ENCODE peak calls at places on chromosomes 5 and 9, in six cellular contexts. One of them, this sample, is unnamed.

GRCh38 chr5:12330381-12330780 is 426.1 kb upstream of the CTNND2 start:
- DNase-seq in HCT116: no peak
- DNase-seq in ascending aorta: no peak
- DNase-seq in endodermal cell: peak
- DNase-seq in heart left ventricle: no peak
- DNase-seq in tibial artery: no peak
- DNase-seq in this sample: no peak

GRCh38 chr5:177412603-177413233 is 3.4 kb upstream of the F12 start:
- DNase-seq in HCT116: no peak
- DNase-seq in endodermal cell: no peak
- DNase-seq in tibial artery: no peak
- DNase-seq in ascending aorta: no peak
- DNase-seq in heart left ventricle: no peak
- DNase-seq in this sample: no peak

GRCh38 chr5:54611290-54611951 is 93.9 kb downstream of the SNX18 start:
- DNase-seq in endodermal cell: no peak
- DNase-seq in heart left ventricle: no peak
- DNase-seq in tibial artery: no peak
- DNase-seq in ascending aorta: no peak
- DNase-seq in HCT116: no peak
- DNase-seq in this sample: no peak

GRCh38 chr5:115947260-115947659 is 15.0 kb upstream of the LVRN start:
- DNase-seq in tibial artery: no peak
- DNase-seq in ascending aorta: no peak
- DNase-seq in endodermal cell: no peak
- DNase-seq in heart left ventricle: no peak
- DNase-seq in HCT116: no peak
- DNase-seq in this sample: no peak

GRCh38 chr5:115389799-115390382 is 93.4 kb upstream of the CCDC112 start:
- DNase-seq in HCT116: no peak
- DNase-seq in tibial artery: no peak
- DNase-seq in ascending aorta: no peak
- DNase-seq in heart left ventricle: no peak
- DNase-seq in endodermal cell: peak
- DNase-seq in this sample: no peak

GRCh38 chr9:129026442-129027223 is 1.5 kb downstream of the SH3GLB2 start:
- DNase-seq in ascending aorta: no peak
- DNase-seq in HCT116: no peak
- DNase-seq in tibial artery: no peak
- DNase-seq in heart left ventricle: no peak
- DNase-seq in endodermal cell: peak
- DNase-seq in this sample: no peak

GRCh38 chr9:86287013-86287412 is 4.7 kb upstream of the ISCA1 start:
- DNase-seq in endodermal cell: peak
- DNase-seq in heart left ventricle: no peak
- DNase-seq in HCT116: no peak
- DNase-seq in tibial artery: no peak
- DNase-seq in ascending aorta: no peak
- DNase-seq in this sample: no peak

GRCh38 chr9:76365028-76365427 is 29.2 kb downstream of the RFK start:
- DNase-seq in tibial artery: no peak
- DNase-seq in endodermal cell: no peak
- DNase-seq in ascending aorta: no peak
- DNase-seq in heart left ventricle: no peak
- DNase-seq in HCT116: no peak
- DNase-seq in this sample: no peak

GRCh38 chr9:106880081-106880480 is 17.1 kb downstream of the ZNF462 start:
- DNase-seq in ascending aorta: no peak
- DNase-seq in HCT116: no peak
- DNase-seq in heart left ventricle: no peak
- DNase-seq in tibial artery: no peak
- DNase-seq in endodermal cell: no peak
- DNase-seq in this sample: no peak

GRCh38 chr5:179699640-179700298 is 1.0 kb downstream of the CANX start:
- DNase-seq in HCT116: no peak
- DNase-seq in ascending aorta: no peak
- DNase-seq in tibial artery: no peak
- DNase-seq in endodermal cell: no peak
- DNase-seq in heart left ventricle: no peak
- DNase-seq in this sample: peak

GRCh38 chr5:163696270-163696887 is 191.0 kb downstream of the MAT2B start:
- DNase-seq in heart left ventricle: no peak
- DNase-seq in endodermal cell: peak
- DNase-seq in tibial artery: no peak
- DNase-seq in HCT116: peak
- DNase-seq in ascending aorta: no peak
- DNase-seq in this sample: peak

GRCh38 chr5:9519537-9519936 is 26.3 kb downstream of the SEMA5A start:
- DNase-seq in endodermal cell: no peak
- DNase-seq in HCT116: no peak
- DNase-seq in ascending aorta: peak
- DNase-seq in heart left ventricle: no peak
- DNase-seq in tibial artery: peak
- DNase-seq in this sample: no peak

GRCh38 chr5:120817044-120817985 is 353.2 kb downstream of the PRR16 start:
- DNase-seq in ascending aorta: no peak
- DNase-seq in tibial artery: no peak
- DNase-seq in heart left ventricle: no peak
- DNase-seq in HCT116: no peak
- DNase-seq in endodermal cell: peak
- DNase-seq in this sample: no peak

GRCh38 chr5:163379298-163380155 is 57.9 kb upstream of the CCNG1 start:
- DNase-seq in HCT116: peak
- DNase-seq in endodermal cell: no peak
- DNase-seq in tibial artery: no peak
- DNase-seq in heart left ventricle: no peak
- DNase-seq in ascending aorta: no peak
- DNase-seq in this sample: no peak

GRCh38 chr5:124706041-124706440 is 40.4 kb downstream of the ZNF608 start:
- DNase-seq in tibial artery: no peak
- DNase-seq in endodermal cell: no peak
- DNase-seq in ascending aorta: no peak
- DNase-seq in HCT116: no peak
- DNase-seq in heart left ventricle: no peak
- DNase-seq in this sample: no peak

GRCh38 chr5:179125789-179126505 is 65.8 kb downstream of the ZNF354C start:
- DNase-seq in endodermal cell: peak
- DNase-seq in ascending aorta: peak
- DNase-seq in tibial artery: no peak
- DNase-seq in heart left ventricle: no peak
- DNase-seq in HCT116: no peak
- DNase-seq in this sample: no peak

GRCh38 chr9:34457266-34458012 is 931 bp downstream of the FAM219A start:
- DNase-seq in HCT116: no peak
- DNase-seq in heart left ventricle: peak
- DNase-seq in ascending aorta: peak
- DNase-seq in tibial artery: peak
- DNase-seq in endodermal cell: peak
- DNase-seq in this sample: peak

GRCh38 chr9:124457079-124457886 is 7.0 kb downstream of the ADGRD2 start:
- DNase-seq in heart left ventricle: no peak
- DNase-seq in tibial artery: no peak
- DNase-seq in HCT116: no peak
- DNase-seq in endodermal cell: no peak
- DNase-seq in ascending aorta: no peak
- DNase-seq in this sample: no peak

GRCh38 chr5:116084231-116084630 is 594 bp upstream of the COMMD10 start:
- DNase-seq in HCT116: no peak
- DNase-seq in endodermal cell: no peak
- DNase-seq in ascending aorta: no peak
- DNase-seq in heart left ventricle: no peak
- DNase-seq in tibial artery: no peak
- DNase-seq in this sample: no peak

GRCh38 chr5:153831976-153832375 is 206.7 kb downstream of the FAM114A2 start:
- DNase-seq in HCT116: peak
- DNase-seq in ascending aorta: no peak
- DNase-seq in heart left ventricle: no peak
- DNase-seq in endodermal cell: no peak
- DNase-seq in tibial artery: no peak
- DNase-seq in this sample: no peak

GRCh38 chr9:111974092-111974681 is 77.6 kb downstream of the UGCG start:
- DNase-seq in ascending aorta: peak
- DNase-seq in HCT116: no peak
- DNase-seq in heart left ventricle: no peak
- DNase-seq in endodermal cell: no peak
- DNase-seq in tibial artery: no peak
- DNase-seq in this sample: no peak

GRCh38 chr5:103929310-103930003 is 366.9 kb upstream of the NUDT12 start:
- DNase-seq in ascending aorta: no peak
- DNase-seq in endodermal cell: no peak
- DNase-seq in HCT116: no peak
- DNase-seq in heart left ventricle: no peak
- DNase-seq in tibial artery: no peak
- DNase-seq in this sample: no peak

GRCh38 chr5:178110511-178110910 is 2.8 kb upstream of the N4BP3 start:
- DNase-seq in ascending aorta: no peak
- DNase-seq in HCT116: no peak
- DNase-seq in endodermal cell: no peak
- DNase-seq in tibial artery: no peak
- DNase-seq in heart left ventricle: no peak
- DNase-seq in this sample: no peak

GRCh38 chr5:174195517-174195916 is 150.0 kb downstream of the NSG2 start:
- DNase-seq in heart left ventricle: no peak
- DNase-seq in HCT116: no peak
- DNase-seq in tibial artery: no peak
- DNase-seq in endodermal cell: peak
- DNase-seq in ascending aorta: no peak
- DNase-seq in this sample: no peak

GRCh38 chr9:125985998-125986655 is 239.0 kb downstream of the PBX3 start:
- DNase-seq in tibial artery: no peak
- DNase-seq in HCT116: no peak
- DNase-seq in heart left ventricle: peak
- DNase-seq in ascending aorta: peak
- DNase-seq in endodermal cell: peak
- DNase-seq in this sample: no peak

GRCh38 chr5:152514827-152515397 is 109.8 kb upstream of the NMUR2 start:
- DNase-seq in endodermal cell: no peak
- DNase-seq in tibial artery: no peak
- DNase-seq in ascending aorta: no peak
- DNase-seq in heart left ventricle: no peak
- DNase-seq in HCT116: peak
- DNase-seq in this sample: no peak

GRCh38 chr9:93480728-93481324 is 27.4 kb upstream of the FAM120AOS start:
- DNase-seq in heart left ventricle: no peak
- DNase-seq in endodermal cell: peak
- DNase-seq in tibial artery: no peak
- DNase-seq in ascending aorta: no peak
- DNase-seq in HCT116: no peak
- DNase-seq in this sample: no peak

GRCh38 chr5:170633235-170634041 is 129.6 kb downstream of the KCNIP1 start:
- DNase-seq in tibial artery: peak
- DNase-seq in ascending aorta: peak
- DNase-seq in HCT116: peak
- DNase-seq in endodermal cell: peak
- DNase-seq in heart left ventricle: no peak
- DNase-seq in this sample: no peak

DNA sequence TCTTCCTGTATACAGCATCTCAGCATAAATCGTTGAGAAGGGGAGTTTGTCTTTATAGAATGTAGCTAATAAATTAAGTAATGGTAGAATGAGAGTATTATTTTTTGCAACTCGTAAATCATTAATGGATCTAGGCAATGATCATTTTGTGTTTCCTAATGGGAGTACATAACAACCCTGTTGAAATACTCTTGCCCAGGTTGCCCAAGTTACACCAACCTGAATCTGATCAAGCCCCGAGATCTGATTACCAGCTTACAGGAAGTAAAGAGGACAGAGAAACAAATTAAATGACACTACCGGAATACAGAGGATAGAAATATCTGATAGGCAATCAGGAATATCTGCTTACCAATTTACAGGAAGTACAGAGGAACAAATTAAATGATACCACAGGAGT is 107.3 kb downstream of the AOPEP start:
- DNase-seq in endodermal cell: no peak
- DNase-seq in heart left ventricle: no peak
- DNase-seq in HCT116: no peak
- DNase-seq in tibial artery: no peak
- DNase-seq in ascending aorta: no peak
- DNase-seq in this sample: no peak
- H3K27ac ChIP-seq in endodermal cell: no peak
- H3K27ac ChIP-seq in heart left ventricle: no peak
- H3K27ac ChIP-seq in HCT116: no peak
- H3K27ac ChIP-seq in tibial artery: no peak
- H3K27ac ChIP-seq in ascending aorta: no peak
- H3K27ac ChIP-seq in this sample: no peak

GRCh38 chr5:75020016-75020656 is 32.2 kb downstream of the GCNT4 start:
- DNase-seq in HCT116: no peak
- DNase-seq in heart left ventricle: no peak
- DNase-seq in tibial artery: no peak
- DNase-seq in ascending aorta: no peak
- DNase-seq in endodermal cell: no peak
- DNase-seq in this sample: no peak
- TF ChIP-seq CTCF in HCT116: no peak
- TF ChIP-seq CTCF in heart left ventricle: no peak
- TF ChIP-seq CTCF in tibial artery: no peak
- TF ChIP-seq CTCF in ascending aorta: no peak
- TF ChIP-seq CTCF in endodermal cell: no peak
- TF ChIP-seq CTCF in this sample: no peak

DNA sequence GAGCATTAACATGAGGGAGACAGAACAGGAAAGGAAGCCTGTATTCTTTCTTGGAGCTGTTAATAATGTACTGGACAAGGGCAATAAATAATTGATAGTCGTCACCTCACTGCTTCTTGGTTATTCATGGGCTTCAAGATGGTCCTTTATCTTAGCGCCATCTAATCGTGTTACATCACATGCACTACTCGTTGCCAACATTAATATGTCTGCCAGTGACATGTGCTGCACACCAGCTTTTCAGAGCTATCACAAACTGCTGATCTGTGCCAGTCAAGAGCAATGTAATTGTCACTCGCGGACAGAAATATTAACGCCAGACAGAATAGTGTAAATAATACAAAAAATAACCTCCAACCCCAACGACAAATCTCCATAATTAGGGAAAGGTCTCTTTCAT is 267.0 kb downstream of the SPATA31D1 start:
- DNase-seq in tibial artery: no peak
- DNase-seq in ascending aorta: no peak
- DNase-seq in heart left ventricle: no peak
- DNase-seq in HCT116: no peak
- DNase-seq in endodermal cell: no peak
- DNase-seq in this sample: no peak
- H3K4me3 ChIP-seq in tibial artery: no peak
- H3K4me3 ChIP-seq in ascending aorta: no peak
- H3K4me3 ChIP-seq in heart left ventricle: no peak
- H3K4me3 ChIP-seq in HCT116: no peak
- H3K4me3 ChIP-seq in endodermal cell: no peak
- H3K4me3 ChIP-seq in this sample: no peak

DNA sequence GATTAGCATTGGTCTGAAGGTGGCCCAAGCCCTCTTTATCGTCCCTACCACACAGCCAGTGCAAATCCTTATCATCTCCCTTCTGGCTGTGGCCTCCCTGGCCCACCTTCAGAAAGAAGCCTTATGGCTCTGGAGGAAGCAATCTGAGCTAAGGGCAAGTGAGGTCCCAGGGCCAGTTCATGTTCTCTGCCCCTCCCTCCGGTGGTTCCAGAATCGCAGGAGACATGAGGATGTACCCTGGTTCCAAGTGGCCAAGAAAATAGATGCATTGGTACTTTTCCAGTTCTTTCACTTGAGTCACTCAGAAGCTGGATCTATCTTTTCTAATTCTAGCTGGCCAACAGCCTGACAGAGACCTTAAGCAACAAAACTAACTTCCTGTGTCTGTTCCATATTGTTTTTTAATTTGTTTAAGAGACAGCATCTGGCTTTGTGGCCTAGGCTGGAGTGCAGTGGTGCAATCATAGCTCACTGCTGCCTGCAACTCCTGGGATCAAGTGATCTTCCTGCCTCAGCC is 60.7 kb downstream of the LHFPL2 start:
- DNase-seq in endodermal cell: no peak
- DNase-seq in HCT116: no peak
- DNase-seq in ascending aorta: no peak
- DNase-seq in tibial artery: peak
- DNase-seq in heart left ventricle: no peak
- DNase-seq in this sample: no peak
- H3K27ac ChIP-seq in endodermal cell: no peak
- H3K27ac ChIP-seq in HCT116: no peak
- H3K27ac ChIP-seq in ascending aorta: peak
- H3K27ac ChIP-seq in tibial artery: peak
- H3K27ac ChIP-seq in heart left ventricle: peak
- H3K27ac ChIP-seq in this sample: peak